ENCODE peak calls at places on chromosome 10, in six cellular contexts. One of them, this sample, is unnamed.

GRCh38 chr10:120386896-120387295 is 70.1 kb upstream of the PLPP4 start:
- DNase-seq in mucosa of descending colon: no peak
- DNase-seq in fibroblast of pulmonary artery: no peak
- DNase-seq in colonic mucosa: no peak
- DNase-seq in CD4-positive, alpha-beta memory T cell: no peak
- DNase-seq in heart left ventricle: no peak
- DNase-seq in this sample: no peak

GRCh38 chr10:88232029-88232895 is 350.9 kb downstream of the RNLS start:
- DNase-seq in mucosa of descending colon: peak; percentile 39
- DNase-seq in fibroblast of pulmonary artery: peak; percentile 90
- DNase-seq in colonic mucosa: peak; percentile 45
- DNase-seq in CD4-positive, alpha-beta memory T cell: no peak
- DNase-seq in heart left ventricle: peak; percentile 85
- DNase-seq in this sample: no peak

GRCh38 chr10:61346946-61347345 is 106.2 kb downstream of the TMEM26 start:
- DNase-seq in mucosa of descending colon: no peak
- DNase-seq in fibroblast of pulmonary artery: no peak
- DNase-seq in colonic mucosa: no peak
- DNase-seq in CD4-positive, alpha-beta memory T cell: no peak
- DNase-seq in heart left ventricle: no peak
- DNase-seq in this sample: no peak

GRCh38 chr10:58475322-58476277 is 37.1 kb upstream of the BICC1 start:
- DNase-seq in mucosa of descending colon: no peak
- DNase-seq in fibroblast of pulmonary artery: peak; percentile 84
- DNase-seq in colonic mucosa: no peak
- DNase-seq in CD4-positive, alpha-beta memory T cell: no peak
- DNase-seq in heart left ventricle: no peak
- DNase-seq in this sample: no peak

GRCh38 chr10:1268856-1269255 is 212.7 kb downstream of the WDR37 start:
- DNase-seq in mucosa of descending colon: no peak
- DNase-seq in fibroblast of pulmonary artery: no peak
- DNase-seq in colonic mucosa: no peak
- DNase-seq in CD4-positive, alpha-beta memory T cell: no peak
- DNase-seq in heart left ventricle: no peak
- DNase-seq in this sample: no peak

GRCh38 chr10:70584941-70585544 is 17.5 kb downstream of the PRF1 start:
- DNase-seq in mucosa of descending colon: no peak
- DNase-seq in fibroblast of pulmonary artery: no peak
- DNase-seq in colonic mucosa: no peak
- DNase-seq in CD4-positive, alpha-beta memory T cell: no peak
- DNase-seq in heart left ventricle: no peak
- DNase-seq in this sample: no peak

GRCh38 chr10:1652151-1652550 is 85.2 kb downstream of the ADARB2 start:
- DNase-seq in mucosa of descending colon: no peak
- DNase-seq in fibroblast of pulmonary artery: no peak
- DNase-seq in colonic mucosa: no peak
- DNase-seq in CD4-positive, alpha-beta memory T cell: no peak
- DNase-seq in heart left ventricle: no peak
- DNase-seq in this sample: no peak

GRCh38 chr10:12902135-12902572 is 99.4 kb downstream of the CCDC3 start:
- DNase-seq in mucosa of descending colon: no peak
- DNase-seq in fibroblast of pulmonary artery: peak; percentile 73
- DNase-seq in colonic mucosa: peak; percentile 64
- DNase-seq in CD4-positive, alpha-beta memory T cell: peak; percentile 38
- DNase-seq in heart left ventricle: no peak
- DNase-seq in this sample: peak; percentile 50

GRCh38 chr10:36256905-36257304 is 614.8 kb upstream of the FZD8 start:
- DNase-seq in mucosa of descending colon: no peak
- DNase-seq in fibroblast of pulmonary artery: peak; percentile 88
- DNase-seq in colonic mucosa: no peak
- DNase-seq in CD4-positive, alpha-beta memory T cell: no peak
- DNase-seq in heart left ventricle: no peak
- DNase-seq in this sample: no peak

GRCh38 chr10:72140850-72141249 is 52.5 kb upstream of the SPOCK2 start:
- DNase-seq in mucosa of descending colon: no peak
- DNase-seq in fibroblast of pulmonary artery: no peak
- DNase-seq in colonic mucosa: no peak
- DNase-seq in CD4-positive, alpha-beta memory T cell: no peak
- DNase-seq in heart left ventricle: no peak
- DNase-seq in this sample: no peak

GRCh38 chr10:120480065-120480600 is 23.1 kb downstream of the PLPP4 start:
- DNase-seq in mucosa of descending colon: no peak
- DNase-seq in fibroblast of pulmonary artery: no peak
- DNase-seq in colonic mucosa: no peak
- DNase-seq in CD4-positive, alpha-beta memory T cell: no peak
- DNase-seq in heart left ventricle: no peak
- DNase-seq in this sample: no peak

GRCh38 chr10:93916257-93917063 is 22.7 kb downstream of the SLC35G1 start:
- DNase-seq in mucosa of descending colon: no peak
- DNase-seq in fibroblast of pulmonary artery: peak; percentile 64
- DNase-seq in colonic mucosa: no peak
- DNase-seq in CD4-positive, alpha-beta memory T cell: no peak
- DNase-seq in heart left ventricle: no peak
- DNase-seq in this sample: no peak

GRCh38 chr10:72796042-72796441 is 97.5 kb upstream of the OIT3 start:
- DNase-seq in mucosa of descending colon: no peak
- DNase-seq in fibroblast of pulmonary artery: peak; percentile 48
- DNase-seq in colonic mucosa: no peak
- DNase-seq in CD4-positive, alpha-beta memory T cell: no peak
- DNase-seq in heart left ventricle: no peak
- DNase-seq in this sample: no peak

GRCh38 chr10:5476918-5477525 is 22.3 kb downstream of the CALML5 start:
- DNase-seq in mucosa of descending colon: no peak
- DNase-seq in fibroblast of pulmonary artery: no peak
- DNase-seq in colonic mucosa: no peak
- DNase-seq in CD4-positive, alpha-beta memory T cell: no peak
- DNase-seq in heart left ventricle: no peak
- DNase-seq in this sample: no peak

GRCh38 chr10:63713191-63714144 is 192.3 kb downstream of the REEP3 start:
- DNase-seq in mucosa of descending colon: peak; percentile 85
- DNase-seq in fibroblast of pulmonary artery: peak; percentile 95
- DNase-seq in colonic mucosa: peak; percentile 91
- DNase-seq in CD4-positive, alpha-beta memory T cell: no peak
- DNase-seq in heart left ventricle: peak; percentile 90
- DNase-seq in this sample: no peak

GRCh38 chr10:106224676-106225075 is 939.8 kb downstream of the SORCS1 start:
- DNase-seq in mucosa of descending colon: no peak
- DNase-seq in fibroblast of pulmonary artery: peak; percentile 27
- DNase-seq in colonic mucosa: no peak
- DNase-seq in CD4-positive, alpha-beta memory T cell: no peak
- DNase-seq in heart left ventricle: no peak
- DNase-seq in this sample: no peak

GRCh38 chr10:51667992-51668689 is 31.3 kb downstream of the CSTF2T start:
- DNase-seq in mucosa of descending colon: no peak
- DNase-seq in fibroblast of pulmonary artery: peak; percentile 44
- DNase-seq in colonic mucosa: no peak
- DNase-seq in CD4-positive, alpha-beta memory T cell: no peak
- DNase-seq in heart left ventricle: no peak
- DNase-seq in this sample: no peak

GRCh38 chr10:49602380-49603023 is 7.6 kb upstream of the SLC18A3 start:
- DNase-seq in mucosa of descending colon: no peak
- DNase-seq in fibroblast of pulmonary artery: no peak
- DNase-seq in colonic mucosa: peak; percentile 7
- DNase-seq in CD4-positive, alpha-beta memory T cell: no peak
- DNase-seq in heart left ventricle: no peak
- DNase-seq in this sample: no peak

GRCh38 chr10:124997791-124998623 is 56.1 kb downstream of the ZRANB1 start:
- DNase-seq in mucosa of descending colon: no peak
- DNase-seq in fibroblast of pulmonary artery: no peak
- DNase-seq in colonic mucosa: peak; percentile 16
- DNase-seq in CD4-positive, alpha-beta memory T cell: no peak
- DNase-seq in heart left ventricle: no peak
- DNase-seq in this sample: no peak

DNA sequence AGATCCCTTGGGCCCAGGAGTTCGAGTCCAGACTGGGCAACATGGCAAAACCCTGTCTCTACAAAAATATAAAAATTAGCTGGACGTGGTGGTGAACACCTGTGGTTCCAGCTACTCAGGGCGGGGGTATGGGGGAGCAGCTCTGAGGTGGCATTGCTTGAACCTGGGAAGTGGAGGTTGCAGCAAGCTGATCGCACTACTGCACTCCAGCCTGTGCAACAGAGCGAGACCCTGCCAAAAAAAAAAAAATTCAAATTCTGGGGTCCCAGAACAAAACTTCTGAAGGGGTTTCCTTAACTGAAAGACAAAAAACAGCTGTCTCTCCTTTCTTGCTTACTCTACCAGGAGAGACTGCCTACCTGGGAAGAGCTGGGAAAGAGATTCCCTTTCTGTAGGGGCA is 27.0 kb downstream of the DNMBP start:
- DNase-seq in mucosa of descending colon: no peak
- DNase-seq in fibroblast of pulmonary artery: no peak
- DNase-seq in colonic mucosa: no peak
- DNase-seq in CD4-positive, alpha-beta memory T cell: no peak
- DNase-seq in heart left ventricle: no peak
- DNase-seq in this sample: no peak
- H3K4me3 ChIP-seq in mucosa of descending colon: no peak overlapping the region
- H3K4me3 ChIP-seq in fibroblast of pulmonary artery: no peak overlapping the region
- H3K4me3 ChIP-seq in colonic mucosa: no peak overlapping the region
- H3K4me3 ChIP-seq in CD4-positive, alpha-beta memory T cell: no peak overlapping the region
- H3K4me3 ChIP-seq in heart left ventricle: no peak overlapping the region
- H3K4me3 ChIP-seq in this sample: no peak overlapping the region

GRCh38 chr10:33010132-33011037 is 52.4 kb upstream of the ITGB1 start:
- DNase-seq in mucosa of descending colon: no peak
- DNase-seq in fibroblast of pulmonary artery: peak; percentile 72
- DNase-seq in colonic mucosa: no peak
- DNase-seq in CD4-positive, alpha-beta memory T cell: peak; percentile 62
- DNase-seq in heart left ventricle: no peak
- DNase-seq in this sample: no peak
- H3K4me3 ChIP-seq in mucosa of descending colon: no peak overlapping the region
- H3K4me3 ChIP-seq in fibroblast of pulmonary artery: no peak overlapping the region
- H3K4me3 ChIP-seq in colonic mucosa: no peak overlapping the region
- H3K4me3 ChIP-seq in CD4-positive, alpha-beta memory T cell: peak overlapping the region; percentile 2
- H3K4me3 ChIP-seq in heart left ventricle: no peak overlapping the region
- H3K4me3 ChIP-seq in this sample: no peak overlapping the region

DNA sequence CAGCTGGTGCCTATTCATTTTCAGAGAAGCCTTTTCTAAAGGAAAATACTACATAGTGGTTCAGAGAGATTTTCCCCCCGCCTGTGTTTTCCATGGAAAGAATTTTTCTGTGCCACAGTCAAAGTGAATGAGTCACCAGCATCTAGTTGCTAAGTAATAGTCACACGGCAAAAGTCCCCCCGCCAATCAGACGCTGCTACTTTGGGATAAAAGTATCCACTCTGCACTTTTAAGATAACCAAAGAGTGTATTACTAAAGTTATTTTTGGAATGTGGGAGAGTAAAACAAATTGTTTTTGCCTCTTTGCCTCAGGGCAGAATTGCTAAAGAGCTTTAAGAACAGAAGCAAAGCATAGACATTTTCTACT is 23.5 kb downstream of the ABLIM1 start:
- DNase-seq in mucosa of descending colon: no peak
- DNase-seq in fibroblast of pulmonary artery: peak; percentile 92
- DNase-seq in colonic mucosa: no peak
- DNase-seq in CD4-positive, alpha-beta memory T cell: no peak
- DNase-seq in heart left ventricle: no peak
- DNase-seq in this sample: no peak
- H3K4me3 ChIP-seq in mucosa of descending colon: no peak overlapping the region
- H3K4me3 ChIP-seq in fibroblast of pulmonary artery: no peak overlapping the region
- H3K4me3 ChIP-seq in colonic mucosa: no peak overlapping the region
- H3K4me3 ChIP-seq in CD4-positive, alpha-beta memory T cell: no peak overlapping the region
- H3K4me3 ChIP-seq in heart left ventricle: peak overlapping the region; percentile 1
- H3K4me3 ChIP-seq in this sample: no peak overlapping the region

GRCh38 chr10:119370972-119371703 is 163.8 kb downstream of the GRK5 start:
- DNase-seq in mucosa of descending colon: no peak
- DNase-seq in fibroblast of pulmonary artery: peak; percentile 67
- DNase-seq in colonic mucosa: no peak
- DNase-seq in CD4-positive, alpha-beta memory T cell: no peak
- DNase-seq in heart left ventricle: peak; percentile 85
- DNase-seq in this sample: no peak

GRCh38 chr10:119370046-119370770 is 162.8 kb downstream of the GRK5 start:
- DNase-seq in mucosa of descending colon: no peak
- DNase-seq in fibroblast of pulmonary artery: peak; percentile 61
- DNase-seq in colonic mucosa: no peak
- DNase-seq in CD4-positive, alpha-beta memory T cell: no peak
- DNase-seq in heart left ventricle: no peak
- DNase-seq in this sample: no peak

GRCh38 chr10:119367841-119368549 is 160.6 kb downstream of the GRK5 start:
- DNase-seq in mucosa of descending colon: no peak
- DNase-seq in fibroblast of pulmonary artery: no peak
- DNase-seq in colonic mucosa: no peak
- DNase-seq in CD4-positive, alpha-beta memory T cell: no peak
- DNase-seq in heart left ventricle: no peak
- DNase-seq in this sample: no peak

GRCh38 chr10:119368581-119368980 is 161.2 kb downstream of the GRK5 start:
- DNase-seq in mucosa of descending colon: no peak
- DNase-seq in fibroblast of pulmonary artery: no peak
- DNase-seq in colonic mucosa: no peak
- DNase-seq in CD4-positive, alpha-beta memory T cell: no peak
- DNase-seq in heart left ventricle: no peak
- DNase-seq in this sample: no peak

DNA sequence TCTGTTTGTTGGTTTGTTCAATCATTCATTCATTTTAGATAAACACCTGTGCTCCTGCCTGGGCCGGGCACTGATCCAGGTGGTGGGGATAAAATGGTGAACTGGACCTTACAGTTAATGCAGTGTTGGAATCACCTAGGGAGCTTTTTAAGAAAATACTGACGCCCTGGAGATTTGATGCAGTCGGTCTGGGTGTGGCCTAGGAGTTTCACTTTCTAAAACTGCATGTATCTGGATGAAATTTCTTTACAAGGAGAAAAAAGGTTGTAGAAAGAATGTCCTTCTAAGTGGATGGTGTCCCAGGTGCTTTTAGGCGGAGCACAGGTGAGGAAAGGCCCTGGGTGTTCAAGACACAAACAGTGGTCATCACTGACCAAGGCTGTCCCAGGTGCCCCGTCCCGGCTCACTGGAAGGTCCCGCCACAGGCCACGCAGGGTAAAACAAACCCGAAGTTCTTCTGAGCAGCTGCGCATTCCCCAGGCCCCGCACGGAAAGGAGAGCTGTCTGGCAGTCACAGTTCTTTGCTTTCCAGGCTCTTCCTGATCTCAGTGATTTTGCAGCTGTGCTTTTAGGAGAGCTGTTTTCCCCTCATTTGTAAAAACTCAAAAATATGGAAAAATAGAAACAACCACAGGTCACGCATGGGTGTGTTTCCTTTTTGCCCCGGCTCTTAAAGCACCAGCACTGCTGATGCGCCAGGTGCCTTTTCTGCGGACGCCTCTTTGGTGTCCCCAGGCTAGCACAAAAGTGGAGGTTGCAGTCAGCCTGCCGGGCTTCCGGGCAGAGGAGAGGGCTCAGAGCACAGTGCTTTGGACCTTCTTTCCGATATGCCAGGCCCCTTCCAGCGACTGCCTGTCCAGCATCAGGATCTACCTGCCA is 161.9 kb downstream of the GRK5 start:
- DNase-seq in mucosa of descending colon: no peak
- DNase-seq in fibroblast of pulmonary artery: no peak
- DNase-seq in colonic mucosa: no peak
- DNase-seq in CD4-positive, alpha-beta memory T cell: no peak
- DNase-seq in heart left ventricle: no peak
- DNase-seq in this sample: no peak
- H3K4me3 ChIP-seq in mucosa of descending colon: no peak overlapping the region
- H3K4me3 ChIP-seq in fibroblast of pulmonary artery: no peak overlapping the region
- H3K4me3 ChIP-seq in colonic mucosa: no peak overlapping the region
- H3K4me3 ChIP-seq in CD4-positive, alpha-beta memory T cell: no peak overlapping the region
- H3K4me3 ChIP-seq in heart left ventricle: peak overlapping the region; percentile 10
- H3K4me3 ChIP-seq in this sample: no peak overlapping the region